ENCODE peak calls at places on chromosomes 7 and 10, in seven cellular contexts. K, G, H, X, T, R and M are unnamed samples.

GRCh38 chr10:3825244-3825643 is 40.2 kb upstream of the KLF6 start:
- DNase-seq in R (no peak), K (no peak), H (no peak), G (peak; percentile 53), X (peak; percentile 84), T (peak; percentile 52), M (no peak)

GRCh38 chr7:94949532-94949931 is 42.1 kb downstream of the PPP1R9A start:
- DNase-seq in G (no peak), T (no peak), K (no peak), H (no peak), R (no peak), X (no peak), M (no peak)

GRCh38 chr7:29807179-29807841 is 1.0 kb downstream of the WIPF3 start:
- DNase-seq in T (peak; percentile 58), R (no peak), H (no peak), X (peak; percentile 82), G (peak; percentile 74), K (no peak), M (no peak)

GRCh38 chr10:120997313-120998102 is 146.3 kb downstream of the WDR11 start:
- DNase-seq in H (no peak), K (no peak), X (no peak), R (no peak), T (no peak), G (no peak), M (no peak)

GRCh38 chr10:84701321-84701720 is 372.9 kb downstream of the CCSER2 start:
- DNase-seq in G (no peak), T (no peak), X (no peak), R (no peak), H (no peak), K (no peak), M (no peak)

GRCh38 chr10:71581376-71581775 is 138.2 kb downstream of the C10orf105 start:
- DNase-seq in K (no peak), G (no peak), H (no peak), R (no peak), X (peak; percentile 19), T (no peak), M (no peak)

GRCh38 chr10:110531687-110532086 is 34.0 kb downstream of the DUSP5 start:
- DNase-seq in R (no peak), H (no peak), T (no peak), X (no peak), K (no peak), G (no peak), M (no peak)

GRCh38 chr10:106189254-106189653 is 975.3 kb downstream of the SORCS1 start:
- DNase-seq in H (no peak), R (no peak), T (peak; percentile 54), G (no peak), K (peak; percentile 7), X (no peak), M (no peak)

GRCh38 chr10:21526952-21527633 is 1.6 kb upstream of the SKIDA1 start:
- DNase-seq in X (peak; percentile 84), H (peak; percentile 53), R (peak; percentile 38), K (no peak), T (peak; percentile 71), G (peak; percentile 80), M (no peak)

GRCh38 chr10:59622320-59622901 is 87.2 kb downstream of the SLC16A9 start:
- DNase-seq in H (peak; percentile 33), T (peak; percentile 57), R (no peak), G (no peak), X (no peak), K (peak; percentile 20), M (no peak)

GRCh38 chr7:27917774-27918314 is 177.9 kb downstream of the TAX1BP1 start:
- DNase-seq in G (no peak), T (no peak), X (no peak), R (no peak), H (no peak), K (no peak), M (no peak)

GRCh38 chr10:43117031-43117776 is 21.0 kb upstream of the CSGALNACT2 start:
- DNase-seq in K (no peak), R (no peak), X (peak; percentile 36), H (no peak), G (no peak), T (no peak), M (peak; percentile 60)

GRCh38 chr10:78604721-78605120 is 464.0 kb upstream of the ZMIZ1 start:
- DNase-seq in G (peak; percentile 54), T (no peak), R (no peak), H (no peak), X (no peak), K (no peak), M (no peak)

GRCh38 chr10:87557409-87557808 is 52.7 kb downstream of the MINPP1 start:
- DNase-seq in G (no peak), H (no peak), R (no peak), T (no peak), X (no peak), K (no peak), M (no peak)

GRCh38 chr10:12703813-12704212 is 297.7 kb downstream of the CCDC3 start:
- DNase-seq in K (peak; percentile 53), T (no peak), X (no peak), R (no peak), H (no peak), G (no peak), M (no peak)

GRCh38 chr10:114551310-114551972 is 106.6 kb downstream of the ABLIM1 start:
- DNase-seq in X (no peak), R (no peak), K (no peak), H (peak; percentile 49), G (no peak), T (peak; percentile 85), M (no peak)

GRCh38 chr10:97336942-97337719 is 2.6 kb upstream of the FRAT2 start:
- DNase-seq in X (no peak), R (no peak), K (no peak), T (peak; percentile 68), G (no peak), H (peak; percentile 82), M (no peak)

GRCh38 chr7:150322833-150323681 is at the start of the genes ACTR3C and LRRC61:
- DNase-seq in R (peak; percentile 72), G (peak; percentile 67), X (peak; percentile 59), H (no peak), K (no peak), T (peak; percentile 80), M (no peak)
- TF ChIP-seq CTCF in R (no peak), G (no peak), X (peak; percentile 10), H (no peak), K (no peak), T (peak; percentile 16), M (no peak)

DNA sequence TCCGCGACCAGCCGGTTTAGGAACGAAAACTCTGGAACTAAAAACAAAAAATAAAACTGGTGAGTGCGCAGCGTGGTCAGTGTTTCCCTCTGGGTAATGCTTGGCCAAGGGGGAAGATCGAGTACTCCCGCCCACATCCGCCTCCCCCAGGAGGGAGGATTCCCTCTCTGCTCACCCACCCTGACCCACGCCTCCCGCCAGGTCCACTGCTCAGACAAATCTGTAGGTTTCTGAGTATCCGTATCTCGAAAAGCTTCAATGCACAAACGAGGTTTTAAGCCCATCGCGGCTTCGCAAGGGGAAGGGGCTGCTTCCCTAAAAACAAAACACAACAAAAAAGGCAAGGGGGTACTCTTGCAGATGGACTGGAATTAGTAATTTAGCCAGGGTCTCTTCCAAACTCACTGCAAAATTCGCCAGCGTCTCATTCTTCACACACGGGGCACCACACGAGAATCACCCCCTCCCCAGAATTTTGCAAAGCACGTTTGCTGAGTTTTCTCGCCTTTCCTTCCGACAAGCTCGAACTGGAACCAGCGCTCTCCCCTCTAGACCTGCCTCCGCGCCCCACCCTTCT is 75.2 kb downstream of the INSIG1 start:
- DNase-seq in H (no peak), X (no peak), T (no peak), R (no peak), G (no peak), K (no peak), M (peak; percentile 56)
- TF ChIP-seq CTCF in H (no peak), X (no peak), T (no peak), R (no peak), G (no peak), K (no peak), M (peak; percentile 6)

GRCh38 chr10:33746878-33747277 is 412.4 kb upstream of the NRP1 start:
- DNase-seq in X (no peak), T (no peak), G (no peak), R (no peak), H (no peak), K (no peak), M (no peak)
- TF ChIP-seq CTCF in X (no peak), T (no peak), G (no peak), R (no peak), H (no peak), K (no peak), M (no peak)

DNA sequence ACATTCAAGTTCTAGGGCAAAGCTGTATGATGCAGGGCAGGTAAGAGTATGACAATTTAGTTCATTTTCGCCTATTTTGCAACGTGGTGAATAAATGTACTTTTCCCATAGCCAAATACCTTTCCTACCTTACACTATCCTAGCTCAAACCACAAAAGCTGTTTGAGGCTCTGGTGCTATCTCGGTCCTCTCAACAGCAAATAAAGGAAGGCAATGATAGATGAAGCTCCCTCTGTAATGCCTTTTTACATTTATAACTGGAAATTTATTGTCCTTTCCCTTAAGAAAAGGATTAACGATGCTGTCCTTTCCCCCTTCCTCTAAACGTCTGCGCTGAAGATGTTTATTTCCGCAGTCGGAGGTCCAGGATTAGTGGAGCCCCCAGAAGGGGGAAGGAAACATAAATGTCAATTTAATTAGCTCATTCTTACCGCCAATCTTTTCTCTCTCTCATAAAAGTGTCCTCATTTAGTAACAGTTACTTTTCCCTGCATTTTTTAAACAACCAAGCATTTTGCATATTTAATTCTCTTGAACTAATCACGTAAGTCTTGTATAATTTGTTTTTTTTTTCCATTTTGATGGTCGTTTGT is 114.6 kb downstream of the PIP4K2A start:
- DNase-seq in T (no peak), R (no peak), X (no peak), G (no peak), H (no peak), K (no peak), M (no peak)
- TF ChIP-seq CTCF in T (no peak), R (no peak), X (no peak), G (no peak), H (no peak), K (no peak), M (no peak)